ENCODE peak calls at places on chromosomes 6 and 20, in four cellular contexts. Z, F, Y and J are unnamed samples.

GRCh38 chr6:169212436-169212835 is 41.2 kb downstream of the THBS2 start:
- DNase-seq in Z (no peak), F (no peak), Y (no peak), J (no peak)

GRCh38 chr6:33277663-33278391 is 904 bp downstream of the B3GALT4 start:
- DNase-seq in Z (no peak), F (no peak), Y (peak), J (no peak)

GRCh38 chr20:56748476-56749377 is 119.6 kb downstream of the TFAP2C start:
- DNase-seq in Z (no peak), F (no peak), Y (no peak), J (no peak)

GRCh38 chr6:18209539-18210197 is 54.4 kb downstream of the KDM1B start:
- DNase-seq in Z (no peak), F (no peak), Y (no peak), J (no peak)

GRCh38 chr6:106069478-106069877 is 16.7 kb upstream of the PRDM1 start:
- DNase-seq in Z (peak), F (no peak), Y (peak), J (peak)

GRCh38 chr20:11814276-11814675 is 103.4 kb upstream of the BTBD3 start:
- DNase-seq in Z (no peak), F (no peak), Y (no peak), J (no peak)

GRCh38 chr6:42090819-42091717 is 40.7 kb downstream of the TAF8 start:
- DNase-seq in Z (no peak), F (no peak), Y (no peak), J (no peak)

GRCh38 chr6:158461954-158462353 is 97.9 kb upstream of the TMEM181 start:
- DNase-seq in Z (no peak), F (no peak), Y (no peak), J (no peak)

GRCh38 chr6:82251942-82252341 is 4.4 kb upstream of the IBTK start:
- DNase-seq in Z (no peak), F (peak), Y (peak), J (no peak)

GRCh38 chr6:111057074-111057752 is 30.1 kb upstream of the SLC16A10 start:
- DNase-seq in Z (peak), F (peak), Y (peak), J (no peak)

GRCh38 chr20:58017237-58017969 is 211.1 kb downstream of the ANKRD60 start:
- DNase-seq in Z (peak), F (peak), Y (peak), J (peak)

GRCh38 chr20:25016471-25016870 is 23.9 kb upstream of the APMAP start:
- DNase-seq in Z (peak), F (no peak), Y (no peak), J (peak)

GRCh38 chr6:84976516-84977420 is 212.4 kb upstream of the TBX18 start:
- DNase-seq in Z (no peak), F (no peak), Y (peak), J (no peak)

GRCh38 chr6:72704979-72705378 is 83.1 kb downstream of the KCNQ5 start:
- DNase-seq in Z (no peak), F (no peak), Y (peak), J (no peak)

GRCh38 chr6:123509112-123509511 is 127.6 kb downstream of the TRDN start:
- DNase-seq in Z (no peak), F (no peak), Y (no peak), J (no peak)

GRCh38 chr6:1322206-1322605 is 10.3 kb downstream of the FOXQ1 start:
- DNase-seq in Z (no peak), F (no peak), Y (no peak), J (no peak)

GRCh38 chr6:88666906-88667305 is 296.5 kb downstream of the RNGTT start:
- DNase-seq in Z (no peak), F (no peak), Y (no peak), J (no peak)

GRCh38 chr20:25525295-25525694 is 60.0 kb downstream of the NINL start:
- DNase-seq in Z (no peak), F (no peak), Y (no peak), J (no peak)

GRCh38 chr20:61399433-61399832 is 147.4 kb downstream of the CDH4 start:
- DNase-seq in Z (no peak), F (no peak), Y (no peak), J (no peak)

GRCh38 chr20:60752741-60753420 is 499.2 kb upstream of the CDH4 start:
- DNase-seq in Z (no peak), F (no peak), Y (no peak), J (no peak)

DNA sequence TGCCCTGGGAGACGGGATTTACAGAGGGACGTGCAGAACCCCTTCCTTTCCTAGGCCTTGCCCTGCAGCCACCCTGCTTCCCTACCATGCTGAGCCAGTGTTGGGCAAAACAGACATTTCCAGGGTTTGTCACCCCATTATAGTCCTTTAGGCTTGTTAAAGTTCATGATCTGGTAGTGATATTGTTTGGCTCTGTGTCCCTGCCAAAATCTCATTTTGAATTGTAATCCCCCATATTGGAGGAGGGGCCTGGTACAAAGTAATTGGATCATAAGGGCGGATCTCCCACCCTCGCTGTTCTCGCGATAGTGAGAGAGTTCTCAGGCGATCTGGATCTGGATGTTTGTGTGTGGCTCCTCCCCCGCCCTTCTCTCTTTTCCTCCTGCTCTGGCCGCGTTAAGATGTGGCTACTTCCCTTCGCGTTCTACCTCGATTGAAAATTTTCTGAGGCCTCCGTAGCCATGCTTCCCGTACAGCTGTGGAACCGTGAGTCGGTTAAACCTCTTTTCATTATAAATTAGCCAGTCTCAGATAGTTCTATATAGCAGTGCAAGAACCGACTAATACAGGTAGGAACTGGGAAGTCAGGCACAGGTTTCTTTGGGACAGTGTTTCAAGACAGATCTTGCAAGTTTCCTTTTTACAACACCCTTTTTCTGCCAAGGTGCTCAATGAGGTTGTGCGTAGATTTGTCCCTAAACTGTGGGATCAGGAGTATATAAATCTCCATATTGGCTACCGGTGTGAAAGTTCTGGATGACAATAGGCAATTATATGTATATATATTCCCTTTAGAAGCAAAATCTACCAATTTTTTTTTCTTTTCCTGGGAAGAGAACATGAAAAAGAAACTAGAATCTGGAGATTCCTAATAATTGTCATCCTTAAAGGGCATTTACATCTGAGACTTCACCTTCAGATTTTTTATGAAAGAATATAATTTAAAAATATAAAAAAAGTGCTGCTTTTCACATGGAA is 152.1 kb downstream of the SAMD5 start:
- DNase-seq in Z (no peak), F (no peak), Y (no peak), J (no peak)
- TF ChIP-seq POLR2A in Z (no peak), F (no peak), Y (no peak), J (no peak)

GRCh38 chr6:7541175-7542064 is at the start of gene DSP:
- DNase-seq in Z (peak), F (peak), Y (peak), J (peak)
- TF ChIP-seq POLR2A in Z (peak), F (peak), Y (peak), J (no peak)

DNA sequence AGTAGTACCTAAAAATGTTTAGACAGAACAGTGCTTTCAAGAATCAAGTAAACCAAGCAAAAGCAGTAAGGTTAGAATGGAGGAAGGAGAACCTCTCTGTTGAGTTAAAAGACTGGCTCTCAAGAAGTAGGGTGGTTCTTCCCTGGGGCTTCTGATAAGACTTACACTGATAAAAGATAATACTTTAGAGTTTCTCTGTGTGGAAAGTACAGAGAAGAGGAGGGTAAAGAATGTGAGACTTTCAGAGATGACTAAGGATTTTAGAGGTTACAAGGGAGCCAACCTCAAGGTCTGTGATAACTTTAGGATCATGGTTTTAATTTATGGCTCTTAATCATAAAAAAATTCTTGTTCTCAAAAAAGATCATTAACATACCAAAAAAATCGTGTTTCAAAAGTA is 30.9 kb upstream of the ALDH8A1 start:
- DNase-seq in Z (no peak), F (no peak), Y (no peak), J (no peak)
- TF ChIP-seq POLR2A in Z (no peak), F (no peak), Y (no peak), J (no peak)

GRCh38 chr6:44257007-44257752 is at the start of gene SLC35B2:
- DNase-seq in Z (peak), F (no peak), Y (peak), J (peak)
- TF ChIP-seq POLR2A in Z (peak), F (peak), Y (peak), J (no peak)

GRCh38 chr20:53623127-53623453 is 29.5 kb upstream of the ZNF217 start:
- DNase-seq in Z (no peak), F (no peak), Y (no peak), J (no peak)

GRCh38 chr20:53622247-53623114 is 28.8 kb upstream of the ZNF217 start:
- DNase-seq in Z (no peak), F (no peak), Y (peak), J (no peak)

GRCh38 chr20:53617791-53618489 is 24.3 kb upstream of the ZNF217 start:
- DNase-seq in Z (no peak), F (no peak), Y (no peak), J (peak)

GRCh38 chr20:53623454-53624206 is 30.0 kb upstream of the ZNF217 start:
- DNase-seq in Z (peak), F (no peak), Y (peak), J (peak)

DNA sequence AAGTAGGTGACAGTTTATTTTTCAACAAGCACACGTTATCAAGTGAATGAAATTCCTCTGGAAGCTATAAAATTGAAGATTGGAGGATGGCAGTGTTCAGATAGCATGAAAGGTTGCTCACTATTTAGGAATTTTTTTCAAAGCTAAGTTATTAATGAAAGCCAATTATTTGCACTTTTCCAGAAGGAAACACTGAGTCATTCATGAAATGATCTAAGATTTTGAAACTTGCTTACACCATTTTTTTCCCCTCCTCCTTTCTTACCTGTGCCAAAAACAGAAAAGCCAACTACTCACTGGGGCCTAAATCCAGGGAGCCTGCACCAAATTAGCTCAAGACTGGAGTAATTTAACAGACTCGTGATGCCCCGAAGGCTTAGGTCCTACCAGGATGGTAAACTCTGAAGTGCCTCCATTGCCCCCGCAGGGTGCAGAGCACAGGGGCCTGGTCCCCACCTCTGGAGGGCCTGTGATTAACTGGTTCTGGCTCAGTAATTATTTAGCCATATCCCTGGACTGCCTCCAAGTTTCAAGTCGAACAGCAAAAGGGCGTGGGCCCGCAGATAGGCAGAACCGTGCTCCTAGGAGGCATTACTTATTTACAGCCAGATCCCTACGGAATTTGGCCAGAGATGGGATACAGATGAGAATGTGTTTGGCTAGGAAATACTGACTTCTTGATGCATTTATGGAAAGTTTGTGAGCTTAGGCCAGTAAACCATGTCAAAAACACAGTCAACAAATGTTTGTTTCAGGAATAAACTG is 28.0 kb upstream of the ZNF217 start:
- DNase-seq in Z (peak), F (peak), Y (peak), J (peak)
- TF ChIP-seq POLR2A in Z (peak), F (peak), Y (no peak), J (no peak)

DNA sequence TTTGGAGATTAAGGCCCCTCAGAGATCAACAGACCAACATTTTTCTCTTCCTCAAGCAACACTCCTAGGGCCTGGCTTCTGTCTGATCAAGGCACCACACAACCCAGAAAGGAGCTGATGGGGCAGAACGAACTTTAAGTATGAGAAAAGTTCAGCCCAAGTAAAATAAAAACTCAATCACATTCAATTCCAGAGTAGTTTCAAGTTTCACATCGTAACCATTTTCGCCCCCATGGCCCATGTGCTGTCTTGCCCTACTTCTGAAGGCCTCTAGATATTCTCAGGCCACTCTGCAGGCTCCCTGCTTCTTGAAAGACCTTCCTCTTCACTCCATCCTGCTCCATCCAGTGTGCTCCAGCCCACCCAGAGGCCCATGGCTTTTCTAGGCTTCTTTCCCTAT is 4.2 kb downstream of the IL17A start:
- DNase-seq in Z (no peak), F (no peak), Y (no peak), J (no peak)
- TF ChIP-seq POLR2A in Z (no peak), F (no peak), Y (no peak), J (no peak)

DNA sequence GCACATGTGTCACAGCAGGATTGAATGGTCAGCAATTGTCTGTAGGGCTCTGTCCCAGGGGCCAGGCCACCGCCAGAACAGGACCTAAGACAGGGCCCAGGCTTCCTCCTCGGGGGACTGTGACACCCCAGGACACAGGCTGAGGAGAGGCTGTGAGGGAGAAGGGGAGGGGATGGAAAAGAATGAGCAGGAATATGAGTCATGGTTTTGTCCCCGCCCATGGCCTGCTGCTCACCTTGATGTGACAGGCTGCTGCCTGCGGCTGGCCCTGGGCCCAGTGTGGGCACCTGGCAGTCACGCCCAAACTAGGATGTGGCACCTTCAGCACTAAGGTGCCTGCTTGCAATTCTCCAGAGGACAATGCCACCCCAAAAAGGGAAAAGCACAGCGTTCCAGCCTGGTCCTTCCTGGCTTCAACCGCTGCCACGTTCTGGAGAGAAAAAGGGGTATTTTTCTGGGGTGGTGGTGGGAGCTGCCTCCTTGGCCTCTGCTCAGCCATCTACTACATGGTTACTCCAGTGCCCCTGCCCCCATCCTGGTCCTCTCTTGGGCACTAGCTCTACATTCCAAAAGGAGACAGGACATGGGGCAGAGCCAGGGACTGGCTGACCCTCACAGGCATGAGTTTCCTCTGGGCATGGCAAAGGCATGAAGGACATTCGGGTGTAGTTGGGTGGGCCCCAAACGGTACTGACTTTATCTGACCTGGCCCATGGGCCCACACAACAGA is 93.4 kb downstream of the SLC22A23 start:
- DNase-seq in Z (peak), F (peak), Y (no peak), J (peak)
- TF ChIP-seq POLR2A in Z (peak), F (no peak), Y (no peak), J (no peak)

DNA sequence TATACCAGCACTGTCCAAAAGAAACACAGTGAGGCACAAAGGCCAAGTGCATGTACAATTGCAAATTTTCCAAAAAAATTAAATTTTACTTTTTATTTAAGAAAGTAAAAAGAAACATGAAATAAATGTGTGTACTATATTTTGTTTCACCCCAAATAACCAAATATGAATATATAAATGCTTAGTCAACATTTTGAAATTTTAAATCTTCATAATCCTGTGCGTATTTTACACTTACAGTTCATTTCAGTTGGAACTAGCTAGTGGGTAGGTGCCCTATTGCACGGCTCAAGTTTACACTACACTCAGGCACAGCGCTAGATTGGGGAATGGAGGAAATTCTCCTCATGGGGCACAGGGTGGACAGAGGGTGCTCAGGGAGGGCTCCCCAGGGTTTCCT is 18.0 kb upstream of the BTN3A3 start:
- DNase-seq in Z (no peak), F (no peak), Y (no peak), J (no peak)
- TF ChIP-seq POLR2A in Z (no peak), F (no peak), Y (no peak), J (no peak)

GRCh38 chr6:12014027-12014872 is 2.1 kb downstream of the HIVEP1 start:
- DNase-seq in Z (no peak), F (no peak), Y (peak), J (no peak)
- TF ChIP-seq POLR2A in Z (no peak), F (no peak), Y (no peak), J (no peak)

GRCh38 chr6:143060806-143061596 is at the start of gene AIG1:
- DNase-seq in Z (peak), F (peak), Y (no peak), J (peak)
- TF ChIP-seq POLR2A in Z (no peak), F (peak), Y (peak), J (no peak)